ENCODE peak calls at places on chromosomes 1 and 21, in five cellular contexts. P is HepG2, O is H1, I is GM12878, Z is K562. G is an unnamed sample.

GRCh38 chr1:154749078-154749760 is 120.9 kb downstream of the KCNN3 start:
- DNase-seq in I (peak; percentile 28), Z (peak; percentile 22), P (no peak), O (no peak), G (peak; percentile 45)

GRCh38 chr1:95084317-95085176 is 11.8 kb upstream of the ALG14 start:
- DNase-seq in Z (peak; percentile 68), O (peak; percentile 17), I (no peak), P (peak; percentile 80), G (peak; percentile 83)

GRCh38 chr1:98331718-98332311 is 329.7 kb upstream of the SNX7 start:
- DNase-seq in Z (no peak), P (no peak), I (no peak), O (no peak), G (no peak)

GRCh38 chr1:38133304-38133703 is 86.7 kb upstream of the POU3F1 start:
- DNase-seq in I (no peak), O (no peak), Z (no peak), P (no peak), G (no peak)

GRCh38 chr1:79375352-79375751 is 368.8 kb upstream of the ADGRL4 start:
- DNase-seq in O (no peak), Z (no peak), P (no peak), I (no peak), G (no peak)

GRCh38 chr1:118716775-118717174 is 271.4 kb downstream of the TBX15 start:
- DNase-seq in O (no peak), Z (no peak), I (no peak), P (peak; percentile 1), G (peak; percentile 22)

GRCh38 chr1:151720190-151720953 is 950 bp upstream of the RIIAD1 start:
- DNase-seq in P (no peak), O (no peak), I (peak; percentile 27), Z (no peak), G (no peak)

GRCh38 chr1:228362884-228363450 is 43.7 kb downstream of the TRIM11 start:
- DNase-seq in I (no peak), Z (no peak), O (no peak), P (no peak), G (no peak)

GRCh38 chr1:184838374-184838995 is 83.8 kb upstream of the EDEM3 start:
- DNase-seq in O (no peak), I (no peak), P (no peak), Z (no peak), G (no peak)

GRCh38 chr1:21510113-21510493 is 880 bp downstream of the ALPL start:
- DNase-seq in O (peak; percentile 71), Z (no peak), I (no peak), P (no peak), G (peak; percentile 96)

GRCh38 chr1:69976896-69977295 is 228.5 kb downstream of the LRRC40 start:
- DNase-seq in P (no peak), I (no peak), O (no peak), Z (no peak), G (no peak)

GRCh38 chr1:41813755-41814694 is 104.7 kb downstream of the HIVEP3 start:
- DNase-seq in P (no peak), Z (no peak), I (no peak), O (no peak), G (no peak)

GRCh38 chr1:170030212-170030611 is 44.3 kb downstream of the KIFAP3 start:
- DNase-seq in Z (no peak), O (no peak), P (no peak), I (no peak), G (no peak)

GRCh38 chr21:34956416-34957316 is 92.4 kb downstream of the RUNX1 start:
- DNase-seq in Z (no peak), I (no peak), P (no peak), O (no peak), G (no peak)

GRCh38 chr1:196160066-196160795 is 448.0 kb downstream of the KCNT2 start:
- DNase-seq in Z (no peak), I (no peak), P (no peak), O (no peak), G (no peak)

GRCh38 chr1:109548321-109549267 is at the start of gene GNAI3:
- DNase-seq in P (peak; percentile 94), I (peak; percentile 85), O (peak; percentile 82), Z (peak; percentile 92), G (peak; percentile 97)

GRCh38 chr1:116258668-116259419 is 114.2 kb upstream of the ATP1A1 start:
- DNase-seq in I (no peak), O (no peak), Z (no peak), P (no peak), G (no peak)

GRCh38 chr1:200775850-200776249 is 37.2 kb downstream of the CAMSAP2 start:
- DNase-seq in I (no peak), O (no peak), Z (no peak), P (no peak), G (no peak)

GRCh38 chr1:77416692-77417450 is 135.1 kb downstream of the AK5 start:
- DNase-seq in I (no peak), Z (peak; percentile 20), P (peak; percentile 14), O (peak; percentile 5), G (peak; percentile 81)

GRCh38 chr1:18009061-18009728 is 98.4 kb upstream of the IGSF21 start:
- DNase-seq in P (no peak), O (no peak), I (no peak), Z (no peak), G (peak; percentile 35)

GRCh38 chr1:63593303-63593886 is at the start of gene PGM1:
- DNase-seq in Z (no peak), I (peak; percentile 27), P (peak; percentile 49), O (peak; percentile 50), G (peak; percentile 82)

GRCh38 chr1:205224736-205225135 is 3.0 kb upstream of the TMCC2 start:
- DNase-seq in O (no peak), I (no peak), Z (no peak), P (no peak), G (no peak)

GRCh38 chr1:164891615-164892014 is 332.6 kb downstream of the PBX1 start:
- DNase-seq in O (no peak), Z (no peak), I (no peak), P (no peak), G (peak; percentile 50)

GRCh38 chr1:53330819-53331218 is 2.9 kb upstream of the LRP8 start:
- DNase-seq in Z (no peak), I (no peak), P (peak; percentile 29), O (no peak), G (no peak)

GRCh38 chr1:170200665-170201397 is 55.1 kb downstream of the NTMT2 start:
- DNase-seq in O (no peak), P (no peak), I (no peak), Z (no peak), G (no peak)

GRCh38 chr1:143699731-143700130 is 272.1 kb downstream of the FAM72C start:
- DNase-seq in P (no peak), I (no peak), Z (no peak), O (no peak), G (peak; percentile 36)
- H3K4me3 ChIP-seq in P (no peak overlapping the region), I (no peak overlapping the region), Z (no peak overlapping the region), O (no peak overlapping the region), G (peak overlapping the region; percentile 47)

GRCh38 chr1:157985473-157985872 is 8.0 kb upstream of the KIRREL1 start:
- DNase-seq in I (no peak), Z (no peak), O (no peak), P (no peak), G (no peak)
- TF ChIP-seq CREB1 in I (no peak), Z (no peak), O (no peak), P (no peak), G (no peak)

DNA sequence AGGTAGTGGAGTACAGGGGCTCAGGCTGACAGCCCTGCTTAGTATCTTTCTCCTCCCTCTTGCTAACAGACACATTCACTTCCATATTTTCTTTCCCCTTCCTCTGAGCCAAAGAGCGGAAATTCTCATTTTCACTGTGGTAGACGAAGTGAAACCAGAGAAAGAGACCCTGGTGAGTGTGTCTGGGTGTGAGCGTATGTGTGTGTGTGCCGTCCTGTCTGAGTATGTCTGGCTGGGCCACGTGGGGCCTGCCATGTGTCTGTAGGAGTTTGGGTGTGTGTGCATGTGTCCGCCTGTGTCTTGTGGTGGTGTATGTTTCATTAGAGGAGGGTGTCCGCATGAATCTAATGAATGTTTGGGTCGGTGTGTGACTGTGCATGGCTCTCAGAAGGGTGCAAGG is 1.7 kb downstream of the COL8A2 start:
- DNase-seq in I (peak; percentile 33), P (no peak), O (no peak), Z (no peak), G (no peak)
- H3K4me3 ChIP-seq in I (peak overlapping the region; percentile 29), P (peak overlapping the region; percentile 34), O (no peak overlapping the region), Z (no peak overlapping the region), G (no peak overlapping the region)

DNA sequence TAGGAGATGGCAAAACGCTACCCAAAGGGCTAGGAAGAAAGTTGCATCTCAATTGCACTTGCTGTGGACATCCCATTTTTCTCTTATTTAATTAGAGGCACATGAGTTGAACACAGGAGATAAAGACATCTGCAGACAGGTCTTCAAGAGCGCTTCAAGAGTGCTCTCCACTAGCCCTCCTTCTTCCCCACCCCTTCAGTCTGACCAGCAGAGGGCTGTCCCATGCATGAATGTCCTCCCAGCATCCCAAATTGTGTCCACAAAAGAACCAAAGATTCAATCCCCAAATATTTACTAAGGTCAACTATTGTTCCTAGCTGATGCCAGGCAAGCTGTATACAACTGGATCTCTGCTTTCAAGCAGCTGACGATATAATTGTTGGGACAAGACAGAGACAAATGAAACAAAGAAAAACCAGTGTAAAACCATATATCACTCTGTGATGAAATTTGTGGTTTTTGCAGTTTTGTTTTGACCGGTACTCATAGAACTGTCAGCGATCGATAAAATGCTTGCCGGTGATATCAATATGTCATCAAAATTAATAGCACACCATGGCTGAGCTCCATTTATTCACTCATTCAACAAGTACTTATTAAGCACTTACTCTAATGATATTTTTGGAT is 174.2 kb downstream of the TNR start:
- DNase-seq in Z (no peak), I (no peak), P (no peak), O (no peak), G (no peak)
- TF ChIP-seq CREB1 in Z (no peak), I (no peak), P (no peak), O (no peak), G (no peak)